ENCODE peak calls at places on chromosomes 12 and 14, in five cellular contexts. L is HCT116, V is hepatocyte, P is SK-N-SH, X is OCI-LY7. A is an unnamed sample.

GRCh38 chr12:53710098-53710497 is 17.2 kb downstream of the CALCOCO1 start:
- DNase-seq in X (no peak), L (no peak), P (no peak), V (no peak), A (no peak)

GRCh38 chr14:54440870-54441868 is at the start of gene CNIH1:
- DNase-seq in X (peak; percentile 94), L (peak; percentile 73), V (peak; percentile 97), P (peak; percentile 99), A (peak; percentile 98)

GRCh38 chr12:114680498-114681148 is 3.4 kb downstream of the TBX3 start:
- DNase-seq in X (no peak), P (no peak), L (no peak), V (no peak), A (peak; percentile 58)

GRCh38 chr12:90899456-90900182 is 55.4 kb downstream of the CCER1 start:
- DNase-seq in L (no peak), V (no peak), P (no peak), X (no peak), A (peak; percentile 71)

GRCh38 chr12:126668961-126669360 is 1598.0 kb upstream of the TMEM132C start:
- DNase-seq in P (no peak), L (no peak), V (no peak), X (no peak), A (peak; percentile 63)

GRCh38 chr12:52145228-52145940 is 46.4 kb downstream of the KRT80 start:
- DNase-seq in L (no peak), X (no peak), V (no peak), P (no peak), A (no peak)

GRCh38 chr14:63295231-63295685 is 23.5 kb downstream of the GPHB5 start:
- DNase-seq in V (no peak), X (no peak), L (no peak), P (no peak), A (no peak)

GRCh38 chr12:124185970-124186686 is 108.8 kb upstream of the RFLNA start:
- DNase-seq in L (no peak), P (no peak), X (no peak), V (peak; percentile 62), A (no peak)

GRCh38 chr12:5586201-5586600 is 154.3 kb downstream of the NTF3 start:
- DNase-seq in P (no peak), V (peak; percentile 54), X (no peak), L (no peak), A (peak; percentile 59)

GRCh38 chr14:63875311-63875710 is 22.5 kb downstream of the SYNE2 start:
- DNase-seq in P (no peak), L (no peak), V (no peak), X (no peak), A (peak; percentile 23)

GRCh38 chr12:51077930-51078329 is 5.5 kb downstream of the CSRNP2 start:
- DNase-seq in X (peak; percentile 13), L (no peak), V (peak; percentile 38), P (peak; percentile 22), A (peak; percentile 78)

GRCh38 chr12:105761075-105761474 is 377.7 kb downstream of the NUAK1 start:
- DNase-seq in V (no peak), P (no peak), L (no peak), X (no peak), A (peak; percentile 20)

GRCh38 chr12:50309950-50310349 is 26.6 kb upstream of the LIMA1 start:
- DNase-seq in X (no peak), L (no peak), P (no peak), V (no peak), A (no peak)

GRCh38 chr12:126617312-126617711 is 1552.1 kb downstream of the AACS start:
- DNase-seq in X (no peak), P (peak; percentile 51), V (no peak), L (no peak), A (peak; percentile 5)

GRCh38 chr14:44505588-44505987 is 1.5 kb downstream of the FSCB start:
- DNase-seq in V (peak; percentile 6), L (no peak), X (no peak), P (no peak), A (no peak)

GRCh38 chr12:6867407-6868210 is at the start of gene TPI1:
- DNase-seq in L (no peak), V (peak; percentile 94), P (peak; percentile 98), X (peak; percentile 79), A (peak; percentile 93)

GRCh38 chr12:130300725-130301124 is 37.0 kb upstream of the PIWIL1 start:
- DNase-seq in L (no peak), P (no peak), X (no peak), V (no peak), A (no peak)

GRCh38 chr14:86221000-86221399 is 691.1 kb downstream of the FLRT2 start:
- DNase-seq in L (no peak), X (no peak), P (no peak), V (no peak), A (no peak)

GRCh38 chr14:103743691-103744090 is 28.1 kb downstream of the ZFYVE21 start:
- DNase-seq in X (no peak), V (peak; percentile 5), L (no peak), P (no peak), A (no peak)

GRCh38 chr12:104741072-104741471 is 217.0 kb downstream of the SLC41A2 start:
- DNase-seq in P (no peak), X (no peak), L (no peak), V (no peak), A (no peak)

GRCh38 chr12:105983622-105984325 is 155.0 kb downstream of the NUAK1 start:
- DNase-seq in P (no peak), L (no peak), V (no peak), X (no peak), A (peak; percentile 85)

GRCh38 chr14:104993306-104993705 is 7.7 kb downstream of the CLBA1 start:
- DNase-seq in P (no peak), L (no peak), X (peak; percentile 41), V (no peak), A (no peak)

GRCh38 chr14:104307246-104307626 is 168.8 kb downstream of the KIF26A start:
- DNase-seq in V (no peak), P (no peak), X (no peak), L (no peak), A (no peak)

GRCh38 chr14:79136437-79137430 is 966.6 kb downstream of the NRXN3 start:
- DNase-seq in P (no peak), V (no peak), X (no peak), L (no peak), A (no peak)

GRCh38 chr14:77339407-77339806 is 18.6 kb downstream of the GSTZ1 start:
- DNase-seq in V (no peak), X (no peak), P (no peak), L (no peak), A (peak; percentile 86)

GRCh38 chr12:127677537-127678131 is 589.3 kb upstream of the TMEM132C start:
- DNase-seq in P (peak; percentile 66), L (no peak), X (peak; percentile 57), V (peak; percentile 90), A (peak; percentile 84)

GRCh38 chr12:5808956-5809355 is 136.1 kb downstream of the ANO2 start:
- DNase-seq in L (peak; percentile 54), X (no peak), V (peak; percentile 57), P (no peak), A (peak; percentile 70)

GRCh38 chr12:5318874-5319273 is 113.0 kb upstream of the NTF3 start:
- DNase-seq in P (no peak), V (peak; percentile 65), L (peak; percentile 56), X (no peak), A (peak; percentile 88)

GRCh38 chr14:79057333-79057732 is 887.2 kb downstream of the NRXN3 start:
- DNase-seq in P (no peak), V (no peak), L (no peak), X (no peak), A (peak; percentile 30)

GRCh38 chr12:14272954-14273910 is 92.2 kb upstream of the ATF7IP start:
- DNase-seq in P (no peak), X (peak; percentile 50), V (no peak), L (no peak), A (no peak)

GRCh38 chr12:1773937-1774655 is 46.3 kb upstream of the LRTM2 start:
- DNase-seq in X (no peak), V (no peak), P (no peak), L (no peak), A (peak; percentile 67)

GRCh38 chr12:132713123-132713522 is 2.5 kb downstream of the PGAM5 start:
- DNase-seq in X (no peak), P (no peak), L (no peak), V (no peak), A (no peak)

GRCh38 chr12:48165089-48166031 is 8.0 kb upstream of the ASB8 start:
- DNase-seq in X (peak; percentile 76), P (peak; percentile 67), L (peak; percentile 57), V (peak; percentile 79), A (peak; percentile 66)

GRCh38 chr12:34333337-34333736 is 311.0 kb downstream of the ALG10 start:
- DNase-seq in P (no peak), V (no peak), X (no peak), L (no peak), A (no peak)

GRCh38 chr14:34111933-34112332 is 161.1 kb upstream of the EGLN3 start:
- DNase-seq in P (no peak), V (no peak), X (no peak), L (no peak), A (peak; percentile 25)

GRCh38 chr14:20415723-20416622 is 2.7 kb upstream of the TEP1 start:
- DNase-seq in L (peak; percentile 43), P (peak; percentile 50), X (peak; percentile 84), V (peak; percentile 58), A (peak; percentile 72)
- TF ChIP-seq EZH2phosphoT487 in L (no peak), P (no peak), X (no peak), V (no peak), A (no peak)

GRCh38 chr12:121132601-121133481 is at the start of gene P2RX7:
- DNase-seq in X (peak; percentile 44), L (peak; percentile 56), V (peak; percentile 48), P (peak; percentile 84), A (peak; percentile 91)
- TF ChIP-seq EZH2phosphoT487 in X (no peak), L (no peak), V (no peak), P (no peak), A (no peak)

DNA sequence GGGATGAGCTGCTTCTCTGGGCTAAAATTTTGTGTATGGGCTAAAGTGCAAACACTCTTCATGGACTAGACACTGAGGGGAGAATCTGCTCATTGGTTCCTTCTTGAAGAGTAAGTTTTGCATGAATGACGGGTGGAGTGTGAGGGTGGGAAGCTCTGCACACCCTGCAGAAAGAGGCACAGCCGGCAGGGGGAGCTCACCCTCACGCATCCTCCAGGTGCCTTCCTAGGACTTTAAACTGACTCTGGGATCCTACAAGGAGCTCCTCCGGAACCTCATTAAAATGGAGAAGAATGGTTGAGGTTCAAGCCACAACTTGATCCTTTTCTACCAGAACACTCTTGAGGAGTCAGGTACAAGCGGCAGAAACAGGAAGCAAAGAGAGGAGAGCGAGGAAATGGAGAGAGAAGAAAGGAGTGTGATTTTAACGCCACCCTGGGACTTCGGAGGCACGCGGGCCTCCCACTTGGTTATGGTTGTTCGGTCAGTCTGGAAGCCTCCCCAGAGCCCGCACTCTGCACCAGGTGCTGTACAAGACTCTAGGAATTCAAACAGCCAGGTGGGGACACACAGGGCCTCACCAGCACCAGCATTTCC is 87.5 kb downstream of the SETD3 start:
- DNase-seq in L (peak; percentile 15), V (peak; percentile 63), X (peak; percentile 56), P (peak; percentile 64), A (peak; percentile 32)
- TF ChIP-seq EZH2phosphoT487 in L (no peak), V (no peak), X (no peak), P (no peak), A (no peak)

DNA sequence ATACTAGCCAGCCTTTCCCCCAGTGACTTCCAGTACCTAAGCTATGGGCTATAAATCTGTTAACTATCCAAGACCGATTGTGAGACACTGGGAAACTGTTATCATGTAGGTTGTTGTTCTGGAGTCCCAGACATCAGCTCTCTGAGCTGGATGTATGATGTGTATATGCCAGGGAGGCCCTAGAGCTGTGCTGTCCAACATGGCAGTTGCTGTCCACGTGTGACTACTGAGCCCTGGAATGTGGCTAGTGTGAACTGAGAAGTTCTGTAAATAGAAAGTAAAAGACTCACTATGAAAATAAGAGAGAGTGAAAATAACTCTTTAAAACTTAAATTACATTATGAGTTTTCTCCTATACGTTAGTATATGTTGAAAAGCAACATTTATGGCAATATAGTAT is 755.8 kb upstream of the FBXO33 start:
- DNase-seq in X (no peak), P (no peak), L (no peak), V (no peak), A (peak; percentile 34)
- TF ChIP-seq EZH2phosphoT487 in X (no peak), P (no peak), L (no peak), V (no peak), A (no peak)